ENCODE peak calls at places on chromosomes 6 and 20, in four cellular contexts. C, B, E and O are unnamed samples.

GRCh38 chr20:45445805-45446562 is 23.6 kb upstream of the WFDC2 start:
- DNase-seq in E (no peak), C (no peak), B (no peak), O (no peak)

GRCh38 chr20:36467076-36467999 is 74.0 kb upstream of the MYL9 start:
- DNase-seq in B (peak; percentile 33), E (no peak), C (peak; percentile 75), O (peak; percentile 48)

GRCh38 chr6:168219167-168219566 is 100.4 kb downstream of the DACT2 start:
- DNase-seq in C (peak; percentile 46), B (no peak), E (no peak), O (no peak)

GRCh38 chr6:113774122-113774835 is 82.9 kb upstream of the MARCKS start:
- DNase-seq in B (no peak), C (no peak), E (no peak), O (no peak)

GRCh38 chr6:142698751-142699150 is 246.2 kb downstream of the HIVEP2 start:
- DNase-seq in C (no peak), B (no peak), E (no peak), O (no peak)

GRCh38 chr20:56463428-56463827 is 5.0 kb upstream of the RTF2 start:
- DNase-seq in E (no peak), C (no peak), B (no peak), O (no peak)

GRCh38 chr6:33380272-33380981 is 11.2 kb upstream of the KIFC1 start:
- DNase-seq in B (no peak), E (no peak), C (no peak), O (no peak)

GRCh38 chr6:56749632-56750151 is 107.0 kb upstream of the DST start:
- DNase-seq in B (no peak), E (peak; percentile 77), C (no peak), O (no peak)

GRCh38 chr6:129655334-129655733 is 54.6 kb downstream of the ARHGAP18 start:
- DNase-seq in E (no peak), B (no peak), C (no peak), O (no peak)

GRCh38 chr6:104940881-104941693 is 15.8 kb upstream of the LIN28B start:
- DNase-seq in E (peak; percentile 6), C (no peak), B (no peak), O (peak; percentile 54)

GRCh38 chr6:116370328-116370716 is 425 bp upstream of the DSE start:
- DNase-seq in B (no peak), E (peak; percentile 50), C (no peak), O (no peak)

GRCh38 chr6:105618247-105618646 is 215.4 kb upstream of the PREP start:
- DNase-seq in E (no peak), B (no peak), C (no peak), O (no peak)

GRCh38 chr6:131199568-131200272 is 64.5 kb downstream of the AKAP7 start:
- DNase-seq in C (no peak), E (peak; percentile 22), B (no peak), O (no peak)

GRCh38 chr20:53264604-53265003 is 292.4 kb downstream of the TSHZ2 start:
- DNase-seq in E (no peak), C (no peak), B (no peak), O (no peak)

GRCh38 chr6:149859368-149859767 is 4.8 kb downstream of the LRP11 start:
- DNase-seq in E (peak; percentile 44), C (no peak), B (no peak), O (no peak)

GRCh38 chr6:135438907-135439535 is 58.5 kb downstream of the AHI1 start:
- DNase-seq in B (no peak), C (no peak), E (no peak), O (no peak)

GRCh38 chr6:148035763-148036390 is 306.8 kb upstream of the SASH1 start:
- DNase-seq in C (no peak), B (no peak), E (no peak), O (no peak)

GRCh38 chr6:104638841-104639290 is 220.9 kb downstream of the HACE1 start:
- DNase-seq in E (no peak), B (no peak), C (peak; percentile 39), O (no peak)

DNA sequence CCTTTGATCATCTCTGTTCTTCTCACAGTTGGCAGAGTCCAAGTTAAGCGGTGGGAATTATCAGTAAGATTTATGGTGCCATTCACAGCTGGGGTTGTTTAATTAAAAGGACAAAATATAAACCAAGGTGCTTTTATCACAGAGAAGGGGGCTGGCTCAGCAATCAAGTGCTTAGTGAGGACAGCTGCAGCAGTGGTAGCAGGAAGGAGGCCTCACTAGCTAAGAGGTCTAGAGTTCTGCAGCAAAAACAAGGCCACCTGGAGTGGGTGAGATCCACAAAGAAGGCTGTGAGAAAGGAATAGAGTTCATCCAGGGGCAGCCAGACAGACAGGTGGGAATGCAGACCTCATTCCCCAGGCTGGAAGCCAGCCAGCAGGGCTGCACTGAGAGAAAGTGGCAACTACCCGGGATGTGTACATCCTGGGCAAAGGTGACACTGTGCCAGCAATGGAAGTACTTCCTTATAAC is 37.1 kb downstream of the PIGU start:
- DNase-seq in E (no peak), B (no peak), C (no peak), O (no peak)
- H3K27ac ChIP-seq in E (no peak overlapping the region), B (peak overlapping the region; percentile 8), C (no peak overlapping the region), O (no peak overlapping the region)

GRCh38 chr6:9520417-9521151 is 894.3 kb downstream of the TFAP2A start:
- DNase-seq in B (no peak), C (no peak), E (peak; percentile 95), O (no peak)
- H3K4me1 ChIP-seq in B (no peaks in the 10 kb centered on the region), C (no peaks in the 10 kb centered on the region), E (peaks cover 51% of the 10 kb centered on the region), O (no peaks in the 10 kb centered on the region)

DNA sequence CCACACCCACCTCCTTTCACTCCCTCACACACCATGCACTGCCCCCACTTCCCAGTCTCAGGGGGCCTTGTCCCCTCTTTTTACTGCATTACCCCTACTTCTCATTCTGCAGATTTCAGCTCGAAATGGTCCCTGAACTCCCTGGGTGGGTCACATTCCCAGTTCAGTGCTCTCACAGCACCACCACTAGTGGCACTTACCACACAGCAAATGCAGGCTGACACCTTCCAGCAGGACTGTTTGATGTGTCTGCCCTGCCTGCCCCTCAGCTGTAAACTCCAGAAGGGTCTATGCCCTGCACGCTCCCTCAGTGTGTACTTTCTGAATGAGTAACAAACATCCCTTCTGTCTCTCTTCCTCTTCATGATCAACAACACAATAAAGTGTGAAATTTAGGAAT is 4.0 kb downstream of the DYNLT1 start:
- DNase-seq in B (no peak), C (no peak), E (no peak), O (peak; percentile 21)
- H3K27ac ChIP-seq in B (no peak overlapping the region), C (no peak overlapping the region), E (no peak overlapping the region), O (no peak overlapping the region)

GRCh38 chr6:25010917-25011625 is 75.3 kb upstream of the RIPOR2 start:
- DNase-seq in E (no peak), B (no peak), C (no peak), O (no peak)
- H3K4me1 ChIP-seq in E (peaks cover 14% of the 10 kb centered on the region), B (peaks cover 8% of the 10 kb centered on the region), C (peaks cover 13% of the 10 kb centered on the region), O (peaks cover 2% of the 10 kb centered on the region)

GRCh38 chr6:112389842-112390241 is 42.7 kb downstream of the RFPL4B start:
- DNase-seq in C (no peak), E (no peak), B (no peak), O (no peak)
- H3K27ac ChIP-seq in C (no peak overlapping the region), E (no peak overlapping the region), B (no peak overlapping the region), O (no peak overlapping the region)

GRCh38 chr6:69914015-69914485 is 47.7 kb downstream of the COL19A1 start:
- DNase-seq in B (no peak), C (no peak), E (no peak), O (no peak)
- H3K4me1 ChIP-seq in B (no peaks in the 10 kb centered on the region), C (no peaks in the 10 kb centered on the region), E (peaks cover 6% of the 10 kb centered on the region), O (no peaks in the 10 kb centered on the region)

DNA sequence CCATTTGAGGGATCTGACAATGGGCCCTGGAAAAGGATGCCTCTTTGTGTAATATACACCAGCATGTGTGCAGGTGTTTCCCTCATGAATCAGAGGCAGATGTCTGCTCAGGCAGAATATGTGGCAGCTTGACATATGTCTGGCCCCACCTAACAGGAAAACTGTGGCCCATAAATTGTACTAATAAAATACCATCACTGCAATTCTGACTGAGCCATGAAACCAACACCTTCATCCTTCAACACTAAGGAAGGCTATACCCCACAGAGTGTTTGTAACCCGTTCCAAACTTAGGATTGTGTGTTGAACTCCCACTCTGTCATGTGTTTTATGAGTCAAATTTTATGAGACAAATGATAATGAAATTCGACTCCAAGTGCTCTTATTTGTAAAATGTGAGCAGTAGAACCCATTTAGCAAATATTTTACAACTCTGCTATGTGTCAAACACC is 22.7 kb downstream of the LAMA4 start:
- DNase-seq in B (no peak), E (no peak), C (no peak), O (no peak)
- H3K27ac ChIP-seq in B (peak overlapping the region; percentile 86), E (no peak overlapping the region), C (peak overlapping the region; percentile 82), O (peak overlapping the region; percentile 19)